ENCODE peak calls at places on chromosome 16, in seven cellular contexts. E is neural progenitor cell, R is fibroblast of the aortic adventitia, O is gastrocnemius medialis, D is foreskin fibroblast, X is astrocyte of the spinal cord, Y is endodermal cell. I is an unnamed sample.
A peak's percentile ranks its signal among the peaks of the same experiment; 100 is the strongest.

GRCh38 chr16:22307838-22308237 is 10.6 kb downstream of the POLR3E start:
- DNase-seq in E (no peak), D (no peak), O (no peak), R (no peak), Y (peak; percentile 41), X (no peak), I (no peak)

GRCh38 chr16:79747688-79748087 is 147.2 kb upstream of the MAF start:
- DNase-seq in R (no peak), Y (no peak), O (no peak), X (no peak), D (no peak), E (no peak), I (no peak)

GRCh38 chr16:84593825-84594724 is 23.8 kb downstream of the COTL1 start:
- DNase-seq in D (no peak), O (no peak), Y (no peak), X (peak; percentile 15), E (no peak), R (no peak), I (no peak)

GRCh38 chr16:15865742-15866141 is 8.9 kb upstream of the MYH11 start:
- DNase-seq in O (no peak), Y (no peak), R (peak; percentile 77), D (no peak), X (no peak), E (no peak), I (no peak)

GRCh38 chr16:15856901-15857778 is at the start of gene MYH11:
- DNase-seq in X (no peak), R (no peak), E (peak; percentile 71), Y (peak; percentile 74), O (no peak), D (no peak), I (no peak)

GRCh38 chr16:1525871-1526607 is 7.4 kb upstream of the TMEM204 start:
- DNase-seq in E (no peak), R (no peak), D (no peak), O (no peak), X (no peak), Y (no peak), I (no peak)

GRCh38 chr16:86346034-86346433 is 164.3 kb upstream of the FOXF1 start:
- DNase-seq in R (no peak), D (no peak), O (no peak), E (no peak), Y (no peak), X (no peak), I (no peak)

GRCh38 chr16:57476546-57477410 is 9.5 kb downstream of the DOK4 start:
- DNase-seq in X (no peak), D (no peak), E (no peak), O (no peak), R (no peak), Y (peak; percentile 74), I (no peak)

GRCh38 chr16:86243123-86243473 is 267.2 kb upstream of the FOXF1 start:
- DNase-seq in O (no peak), D (no peak), E (no peak), R (no peak), Y (no peak), X (no peak), I (peak; percentile 13)

GRCh38 chr16:84922351-84923135 is 88.8 kb downstream of the ZDHHC7 start:
- DNase-seq in X (no peak), O (peak; percentile 46), E (peak; percentile 34), Y (no peak), D (no peak), R (peak; percentile 38), I (peak; percentile 89)

GRCh38 chr16:4506450-4506849 is 30.3 kb downstream of the HMOX2 start:
- DNase-seq in R (peak; percentile 89), E (peak; percentile 85), Y (peak; percentile 83), O (peak; percentile 44), X (peak; percentile 78), D (peak; percentile 75), I (no peak)

GRCh38 chr16:89393731-89394406 is 96.5 kb downstream of the ANKRD11 start:
- DNase-seq in Y (peak; percentile 76), X (no peak), O (peak; percentile 47), E (no peak), D (no peak), R (peak; percentile 30), I (no peak)

GRCh38 chr16:86500708-86501510 is 9.4 kb upstream of the FOXF1 start:
- DNase-seq in R (no peak), O (no peak), X (no peak), E (no peak), D (no peak), Y (no peak), I (no peak)

GRCh38 chr16:57735755-57736418 is at the start of gene KATNB1:
- DNase-seq in D (peak; percentile 10), X (no peak), O (no peak), R (no peak), E (no peak), Y (no peak), I (no peak)

GRCh38 chr16:87924937-87925670 is 11.2 kb downstream of the CA5A start:
- DNase-seq in O (peak; percentile 38), Y (no peak), X (no peak), R (no peak), D (no peak), E (no peak), I (no peak)

GRCh38 chr16:2115591-2115973 is 20.1 kb downstream of the PKD1 start:
- DNase-seq in Y (no peak), R (no peak), D (no peak), E (no peak), O (no peak), X (no peak), I (no peak)

GRCh38 chr16:4664538-4665418 is 28.6 kb upstream of the NUDT16L1 start:
- DNase-seq in R (no peak), E (no peak), Y (no peak), X (no peak), O (no peak), D (no peak), I (no peak)

GRCh38 chr16:80924372-80924978 is 82.2 kb downstream of the CMC2 start:
- DNase-seq in E (peak; percentile 80), Y (peak; percentile 95), X (peak; percentile 52), O (no peak), D (peak; percentile 42), R (peak; percentile 56), I (no peak)

GRCh38 chr16:6562985-6563384 is 769.7 kb upstream of the RBFOX1 start:
- DNase-seq in D (no peak), X (no peak), O (no peak), R (no peak), Y (no peak), E (no peak), I (no peak)

GRCh38 chr16:6558133-6558532 is 774.5 kb upstream of the RBFOX1 start:
- DNase-seq in Y (peak; percentile 90), R (no peak), D (no peak), E (peak; percentile 76), X (no peak), O (no peak), I (no peak)

DNA sequence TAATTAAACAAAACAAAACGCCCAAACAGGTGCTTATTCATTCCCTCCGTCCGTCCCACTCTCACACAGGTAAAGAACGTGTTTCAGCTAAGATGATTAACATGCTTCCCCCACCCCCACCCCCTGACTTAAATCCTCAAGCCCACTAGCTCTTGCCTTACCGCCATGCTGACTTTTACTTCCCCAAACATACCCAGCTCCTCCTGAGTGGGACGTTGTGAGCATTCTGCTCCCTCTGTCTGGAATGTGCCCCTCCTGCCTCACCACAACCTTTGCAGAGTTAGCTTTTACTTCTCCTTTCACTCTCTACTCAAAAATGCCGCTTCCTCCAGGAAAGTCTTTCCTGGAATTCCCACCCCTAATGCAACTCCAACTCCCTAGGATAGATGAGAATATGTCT is 774.0 kb upstream of the RBFOX1 start:
- DNase-seq in X (no peak), D (no peak), O (no peak), R (no peak), E (peak; percentile 34), Y (peak; percentile 69), I (no peak)
- H3K4me3 ChIP-seq in X (no peak overlapping the region), D (no peak overlapping the region), O (no peak overlapping the region), R (no peak overlapping the region), E (peak overlapping the region; percentile 25), Y (peak overlapping the region; percentile 67), I (no peak overlapping the region)

GRCh38 chr16:53093162-53093744 is 38.5 kb downstream of the CHD9 start:
- DNase-seq in R (no peak), E (no peak), Y (no peak), D (no peak), O (no peak), X (no peak), I (no peak)

GRCh38 chr16:53091508-53092211 is 36.9 kb downstream of the CHD9 start:
- DNase-seq in Y (peak; percentile 84), O (peak; percentile 51), E (peak; percentile 48), D (peak; percentile 91), R (peak; percentile 88), X (peak; percentile 94), I (peak; percentile 75)

GRCh38 chr16:53089434-53090270 is 34.9 kb downstream of the CHD9 start:
- DNase-seq in E (peak; percentile 65), Y (no peak), D (no peak), O (no peak), X (no peak), R (peak; percentile 75), I (no peak)

GRCh38 chr16:53090591-53091507 is 36.1 kb downstream of the CHD9 start:
- DNase-seq in E (peak; percentile 23), D (peak; percentile 100), X (peak; percentile 99), O (peak; percentile 94), R (peak; percentile 99), Y (no peak), I (peak; percentile 96)

GRCh38 chr16:53090271-53090590 is 35.4 kb downstream of the CHD9 start:
- DNase-seq in D (no peak), E (no peak), R (no peak), O (no peak), Y (no peak), X (no peak), I (no peak)
- H3K4me3 ChIP-seq in D (peak overlapping the region; percentile 21), E (peak overlapping the region; percentile 3), R (no peak overlapping the region), O (peak overlapping the region; percentile 37), Y (no peak overlapping the region), X (no peak overlapping the region), I (no peak overlapping the region)

DNA sequence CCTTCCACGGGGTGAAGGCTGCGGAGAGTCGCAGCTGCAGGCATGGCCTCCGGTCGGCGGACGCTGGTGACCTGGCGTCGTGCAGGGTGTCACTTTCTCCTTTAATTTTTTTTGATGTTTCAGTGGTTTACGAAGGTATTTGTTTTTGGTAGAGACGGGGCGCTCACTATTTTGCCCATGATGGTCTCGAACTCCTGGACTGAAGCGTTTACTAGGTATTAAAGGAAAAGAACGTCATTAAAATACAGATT is 17.1 kb downstream of the ZNF213 start:
- DNase-seq in X (no peak), E (no peak), R (no peak), D (no peak), O (no peak), Y (peak; percentile 61), I (no peak)
- H3K4me3 ChIP-seq in X (peak overlapping the region; percentile 50), E (peak overlapping the region; percentile 73), R (peak overlapping the region; percentile 61), D (peak overlapping the region; percentile 51), O (peak overlapping the region; percentile 19), Y (peak overlapping the region; percentile 93), I (peak overlapping the region; percentile 65)

DNA sequence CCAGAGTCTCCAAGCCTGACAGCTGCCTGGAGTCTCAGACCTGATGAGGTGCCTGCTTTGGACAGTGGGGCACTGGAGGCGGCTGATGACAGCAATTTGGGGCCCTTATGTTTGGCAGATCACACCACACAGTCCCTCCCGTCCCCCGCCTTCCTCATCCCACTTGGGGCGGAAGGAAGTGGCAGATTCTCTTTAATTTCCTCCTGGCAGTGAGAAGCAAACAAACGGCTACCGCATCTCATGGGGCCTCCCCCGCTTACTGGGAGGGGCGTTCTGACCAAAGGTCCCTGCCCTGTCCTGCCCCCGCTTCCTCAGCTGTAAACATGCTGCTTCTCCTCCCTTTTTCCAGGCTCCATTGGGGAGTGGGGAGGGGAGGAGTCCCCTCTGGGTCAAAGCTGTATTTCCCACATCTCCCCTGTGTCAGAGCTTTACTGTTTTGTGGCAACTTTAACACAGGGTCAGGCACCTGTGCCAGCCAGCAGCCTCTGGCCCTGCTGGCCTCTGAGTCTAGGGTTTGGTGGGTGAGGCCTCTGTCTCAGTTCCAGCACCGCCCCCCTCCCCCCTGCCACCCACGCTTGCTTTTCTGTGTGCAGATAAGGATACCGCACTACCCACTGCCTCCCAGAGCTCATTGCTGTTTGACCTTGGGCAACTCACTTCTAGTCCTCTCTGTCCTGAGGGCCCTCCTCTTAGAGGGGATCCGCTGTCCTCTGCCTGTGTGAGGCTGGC is 5.4 kb upstream of the NFATC3 start:
- DNase-seq in Y (no peak), D (no peak), E (no peak), O (peak; percentile 60), X (no peak), R (no peak), I (no peak)
- H3K4me3 ChIP-seq in Y (no peak overlapping the region), D (no peak overlapping the region), E (no peak overlapping the region), O (no peak overlapping the region), X (no peak overlapping the region), R (no peak overlapping the region), I (no peak overlapping the region)